ENCODE peak calls at places on chromosomes 4 and X, in ten cellular contexts. One of them, this sample, is unnamed.

GRCh38 chrX:77595848-77596247 is 148.7 kb downstream of the FGF16 start:
- DNase-seq in dermis microvascular lymphatic vessel endothelial cell: no peak
- DNase-seq in Kasumi-1: no peak
- DNase-seq in stimulated activated CD4-positive, alpha-beta T cell treated with anti-CD3 and anti-CD28 coated beads, Interleukin-4, amount 100 ng/mL, for 4 hours: no peak
- DNase-seq in body of pancreas: no peak
- DNase-seq in stomach: no peak
- DNase-seq in caudate nucleus: no peak
- DNase-seq in Caki2: no peak
- DNase-seq in AG09319: no peak
- DNase-seq in NB4: no peak
- DNase-seq in this sample: no peak

GRCh38 chrX:130075768-130076167 is 34.5 kb downstream of the ELF4 start:
- DNase-seq in Caki2: no peak
- DNase-seq in body of pancreas: no peak
- DNase-seq in Kasumi-1: no peak
- DNase-seq in dermis microvascular lymphatic vessel endothelial cell: no peak
- DNase-seq in stomach: no peak
- DNase-seq in stimulated activated CD4-positive, alpha-beta T cell treated with anti-CD3 and anti-CD28 coated beads, Interleukin-4, amount 100 ng/mL, for 4 hours: no peak
- DNase-seq in NB4: no peak
- DNase-seq in AG09319: no peak
- DNase-seq in caudate nucleus: no peak
- DNase-seq in this sample: no peak

GRCh38 chrX:34877451-34877850 is 65.1 kb upstream of the FAM47B start:
- DNase-seq in stimulated activated CD4-positive, alpha-beta T cell treated with anti-CD3 and anti-CD28 coated beads, Interleukin-4, amount 100 ng/mL, for 4 hours: no peak
- DNase-seq in body of pancreas: no peak
- DNase-seq in caudate nucleus: no peak
- DNase-seq in Kasumi-1: no peak
- DNase-seq in stomach: no peak
- DNase-seq in NB4: no peak
- DNase-seq in Caki2: no peak
- DNase-seq in AG09319: no peak
- DNase-seq in dermis microvascular lymphatic vessel endothelial cell: no peak
- DNase-seq in this sample: no peak

GRCh38 chr4:145732416-145732815 is 52.5 kb downstream of the C4orf51 start:
- DNase-seq in stimulated activated CD4-positive, alpha-beta T cell treated with anti-CD3 and anti-CD28 coated beads, Interleukin-4, amount 100 ng/mL, for 4 hours: no peak
- DNase-seq in Kasumi-1: no peak
- DNase-seq in NB4: no peak
- DNase-seq in AG09319: no peak
- DNase-seq in body of pancreas: no peak
- DNase-seq in caudate nucleus: no peak
- DNase-seq in dermis microvascular lymphatic vessel endothelial cell: no peak
- DNase-seq in Caki2: no peak
- DNase-seq in stomach: no peak
- DNase-seq in this sample: no peak

GRCh38 chrX:79107891-79108718 is 36.4 kb upstream of the GPR174 start:
- DNase-seq in stimulated activated CD4-positive, alpha-beta T cell treated with anti-CD3 and anti-CD28 coated beads, Interleukin-4, amount 100 ng/mL, for 4 hours: no peak
- DNase-seq in NB4: no peak
- DNase-seq in AG09319: no peak
- DNase-seq in caudate nucleus: no peak
- DNase-seq in Kasumi-1: no peak
- DNase-seq in dermis microvascular lymphatic vessel endothelial cell: peak
- DNase-seq in Caki2: no peak
- DNase-seq in body of pancreas: no peak
- DNase-seq in stomach: no peak
- DNase-seq in this sample: no peak

GRCh38 chrX:74521961-74522833 is 92.2 kb downstream of the RLIM start:
- DNase-seq in body of pancreas: no peak
- DNase-seq in stimulated activated CD4-positive, alpha-beta T cell treated with anti-CD3 and anti-CD28 coated beads, Interleukin-4, amount 100 ng/mL, for 4 hours: no peak
- DNase-seq in Caki2: no peak
- DNase-seq in NB4: no peak
- DNase-seq in stomach: no peak
- DNase-seq in AG09319: peak
- DNase-seq in dermis microvascular lymphatic vessel endothelial cell: no peak
- DNase-seq in caudate nucleus: no peak
- DNase-seq in Kasumi-1: no peak
- DNase-seq in this sample: no peak

GRCh38 chrX:111270339-111270738 is at the start of gene CAPN6:
- DNase-seq in stimulated activated CD4-positive, alpha-beta T cell treated with anti-CD3 and anti-CD28 coated beads, Interleukin-4, amount 100 ng/mL, for 4 hours: no peak
- DNase-seq in caudate nucleus: no peak
- DNase-seq in stomach: peak
- DNase-seq in body of pancreas: peak
- DNase-seq in Caki2: no peak
- DNase-seq in dermis microvascular lymphatic vessel endothelial cell: no peak
- DNase-seq in AG09319: no peak
- DNase-seq in Kasumi-1: no peak
- DNase-seq in NB4: no peak
- DNase-seq in this sample: no peak

GRCh38 chr4:42347076-42347475 is 50.2 kb upstream of the SHISA3 start:
- DNase-seq in stimulated activated CD4-positive, alpha-beta T cell treated with anti-CD3 and anti-CD28 coated beads, Interleukin-4, amount 100 ng/mL, for 4 hours: no peak
- DNase-seq in caudate nucleus: no peak
- DNase-seq in NB4: no peak
- DNase-seq in AG09319: no peak
- DNase-seq in body of pancreas: no peak
- DNase-seq in Caki2: no peak
- DNase-seq in dermis microvascular lymphatic vessel endothelial cell: no peak
- DNase-seq in Kasumi-1: no peak
- DNase-seq in stomach: no peak
- DNase-seq in this sample: no peak

GRCh38 chr4:52836653-52837052 is 25.5 kb upstream of the RASL11B start:
- DNase-seq in dermis microvascular lymphatic vessel endothelial cell: no peak
- DNase-seq in AG09319: peak
- DNase-seq in Caki2: no peak
- DNase-seq in caudate nucleus: no peak
- DNase-seq in stimulated activated CD4-positive, alpha-beta T cell treated with anti-CD3 and anti-CD28 coated beads, Interleukin-4, amount 100 ng/mL, for 4 hours: no peak
- DNase-seq in NB4: no peak
- DNase-seq in body of pancreas: no peak
- DNase-seq in stomach: no peak
- DNase-seq in Kasumi-1: no peak
- DNase-seq in this sample: no peak

GRCh38 chr4:112706840-112707207 is 69.9 kb downstream of the LARP7 start:
- DNase-seq in body of pancreas: no peak
- DNase-seq in Caki2: no peak
- DNase-seq in stomach: no peak
- DNase-seq in caudate nucleus: no peak
- DNase-seq in stimulated activated CD4-positive, alpha-beta T cell treated with anti-CD3 and anti-CD28 coated beads, Interleukin-4, amount 100 ng/mL, for 4 hours: no peak
- DNase-seq in AG09319: no peak
- DNase-seq in NB4: no peak
- DNase-seq in dermis microvascular lymphatic vessel endothelial cell: no peak
- DNase-seq in Kasumi-1: no peak
- DNase-seq in this sample: no peak

GRCh38 chrX:40544343-40545250 is 36.2 kb upstream of the ATP6AP2 start:
- DNase-seq in AG09319: no peak
- DNase-seq in dermis microvascular lymphatic vessel endothelial cell: no peak
- DNase-seq in stomach: no peak
- DNase-seq in Caki2: peak
- DNase-seq in Kasumi-1: no peak
- DNase-seq in caudate nucleus: no peak
- DNase-seq in body of pancreas: no peak
- DNase-seq in stimulated activated CD4-positive, alpha-beta T cell treated with anti-CD3 and anti-CD28 coated beads, Interleukin-4, amount 100 ng/mL, for 4 hours: no peak
- DNase-seq in NB4: no peak
- DNase-seq in this sample: no peak

GRCh38 chr4:75745192-75745591 is 20.8 kb downstream of the USO1 start:
- DNase-seq in caudate nucleus: no peak
- DNase-seq in AG09319: no peak
- DNase-seq in dermis microvascular lymphatic vessel endothelial cell: peak
- DNase-seq in Kasumi-1: peak
- DNase-seq in stimulated activated CD4-positive, alpha-beta T cell treated with anti-CD3 and anti-CD28 coated beads, Interleukin-4, amount 100 ng/mL, for 4 hours: no peak
- DNase-seq in body of pancreas: no peak
- DNase-seq in stomach: no peak
- DNase-seq in Caki2: no peak
- DNase-seq in NB4: peak
- DNase-seq in this sample: peak

GRCh38 chr4:136742330-136742729 is 790.0 kb downstream of the PCDH18 start:
- DNase-seq in caudate nucleus: no peak
- DNase-seq in AG09319: no peak
- DNase-seq in body of pancreas: no peak
- DNase-seq in stomach: no peak
- DNase-seq in stimulated activated CD4-positive, alpha-beta T cell treated with anti-CD3 and anti-CD28 coated beads, Interleukin-4, amount 100 ng/mL, for 4 hours: no peak
- DNase-seq in Kasumi-1: no peak
- DNase-seq in Caki2: peak
- DNase-seq in dermis microvascular lymphatic vessel endothelial cell: no peak
- DNase-seq in NB4: no peak
- DNase-seq in this sample: no peak

GRCh38 chrX:68880846-68881513 is 52.2 kb downstream of the EFNB1 start:
- DNase-seq in caudate nucleus: no peak
- DNase-seq in stomach: no peak
- DNase-seq in Caki2: no peak
- DNase-seq in NB4: no peak
- DNase-seq in stimulated activated CD4-positive, alpha-beta T cell treated with anti-CD3 and anti-CD28 coated beads, Interleukin-4, amount 100 ng/mL, for 4 hours: no peak
- DNase-seq in Kasumi-1: no peak
- DNase-seq in AG09319: no peak
- DNase-seq in body of pancreas: no peak
- DNase-seq in dermis microvascular lymphatic vessel endothelial cell: no peak
- DNase-seq in this sample: no peak

GRCh38 chr4:10107111-10108091 is 9.2 kb downstream of the WDR1 start:
- DNase-seq in Kasumi-1: no peak
- DNase-seq in stimulated activated CD4-positive, alpha-beta T cell treated with anti-CD3 and anti-CD28 coated beads, Interleukin-4, amount 100 ng/mL, for 4 hours: no peak
- DNase-seq in stomach: no peak
- DNase-seq in body of pancreas: no peak
- DNase-seq in dermis microvascular lymphatic vessel endothelial cell: no peak
- DNase-seq in NB4: no peak
- DNase-seq in Caki2: no peak
- DNase-seq in caudate nucleus: no peak
- DNase-seq in AG09319: no peak
- DNase-seq in this sample: no peak

GRCh38 chr4:6087669-6088068 is 69.4 kb upstream of the C4orf50 start:
- DNase-seq in dermis microvascular lymphatic vessel endothelial cell: peak
- DNase-seq in body of pancreas: peak
- DNase-seq in Kasumi-1: peak
- DNase-seq in AG09319: no peak
- DNase-seq in NB4: peak
- DNase-seq in stimulated activated CD4-positive, alpha-beta T cell treated with anti-CD3 and anti-CD28 coated beads, Interleukin-4, amount 100 ng/mL, for 4 hours: no peak
- DNase-seq in Caki2: peak
- DNase-seq in caudate nucleus: no peak
- DNase-seq in stomach: peak
- DNase-seq in this sample: no peak

GRCh38 chr4:48352793-48353192 is 11.5 kb downstream of the SLAIN2 start:
- DNase-seq in stomach: no peak
- DNase-seq in dermis microvascular lymphatic vessel endothelial cell: no peak
- DNase-seq in body of pancreas: no peak
- DNase-seq in stimulated activated CD4-positive, alpha-beta T cell treated with anti-CD3 and anti-CD28 coated beads, Interleukin-4, amount 100 ng/mL, for 4 hours: no peak
- DNase-seq in Caki2: no peak
- DNase-seq in NB4: no peak
- DNase-seq in caudate nucleus: no peak
- DNase-seq in Kasumi-1: no peak
- DNase-seq in AG09319: no peak
- DNase-seq in this sample: no peak

GRCh38 chrX:112513154-112513553 is 166.6 kb downstream of the LHFPL1 start:
- DNase-seq in AG09319: peak
- DNase-seq in dermis microvascular lymphatic vessel endothelial cell: no peak
- DNase-seq in Caki2: no peak
- DNase-seq in body of pancreas: no peak
- DNase-seq in stimulated activated CD4-positive, alpha-beta T cell treated with anti-CD3 and anti-CD28 coated beads, Interleukin-4, amount 100 ng/mL, for 4 hours: no peak
- DNase-seq in caudate nucleus: no peak
- DNase-seq in NB4: no peak
- DNase-seq in Kasumi-1: no peak
- DNase-seq in stomach: no peak
- DNase-seq in this sample: no peak

GRCh38 chrX:80808160-80808735 is 1.4 kb downstream of the BRWD3 start:
- DNase-seq in stimulated activated CD4-positive, alpha-beta T cell treated with anti-CD3 and anti-CD28 coated beads, Interleukin-4, amount 100 ng/mL, for 4 hours: peak
- DNase-seq in Caki2: peak
- DNase-seq in body of pancreas: peak
- DNase-seq in NB4: peak
- DNase-seq in dermis microvascular lymphatic vessel endothelial cell: peak
- DNase-seq in AG09319: peak
- DNase-seq in caudate nucleus: peak
- DNase-seq in Kasumi-1: peak
- DNase-seq in stomach: peak
- DNase-seq in this sample: no peak

GRCh38 chr4:2072971-2073807 is 14.1 kb downstream of the NAT8L start:
- DNase-seq in Caki2: no peak
- DNase-seq in dermis microvascular lymphatic vessel endothelial cell: no peak
- DNase-seq in caudate nucleus: no peak
- DNase-seq in stimulated activated CD4-positive, alpha-beta T cell treated with anti-CD3 and anti-CD28 coated beads, Interleukin-4, amount 100 ng/mL, for 4 hours: no peak
- DNase-seq in body of pancreas: no peak
- DNase-seq in stomach: no peak
- DNase-seq in Kasumi-1: no peak
- DNase-seq in AG09319: no peak
- DNase-seq in NB4: no peak
- DNase-seq in this sample: no peak

GRCh38 chr4:18608910-18609525 is 587.5 kb upstream of the LCORL start:
- DNase-seq in Caki2: no peak
- DNase-seq in Kasumi-1: no peak
- DNase-seq in NB4: no peak
- DNase-seq in dermis microvascular lymphatic vessel endothelial cell: no peak
- DNase-seq in stomach: no peak
- DNase-seq in caudate nucleus: no peak
- DNase-seq in body of pancreas: no peak
- DNase-seq in stimulated activated CD4-positive, alpha-beta T cell treated with anti-CD3 and anti-CD28 coated beads, Interleukin-4, amount 100 ng/mL, for 4 hours: no peak
- DNase-seq in AG09319: no peak
- DNase-seq in this sample: no peak

GRCh38 chr4:124953059-124953850 is 240.7 kb upstream of the ANKRD50 start:
- DNase-seq in Kasumi-1: no peak
- DNase-seq in stomach: no peak
- DNase-seq in AG09319: no peak
- DNase-seq in caudate nucleus: no peak
- DNase-seq in Caki2: no peak
- DNase-seq in body of pancreas: no peak
- DNase-seq in dermis microvascular lymphatic vessel endothelial cell: no peak
- DNase-seq in NB4: no peak
- DNase-seq in stimulated activated CD4-positive, alpha-beta T cell treated with anti-CD3 and anti-CD28 coated beads, Interleukin-4, amount 100 ng/mL, for 4 hours: no peak
- DNase-seq in this sample: no peak

GRCh38 chrX:72080150-72080549 is 51.6 kb downstream of the RTL5 start:
- DNase-seq in dermis microvascular lymphatic vessel endothelial cell: no peak
- DNase-seq in Kasumi-1: peak
- DNase-seq in NB4: peak
- DNase-seq in caudate nucleus: no peak
- DNase-seq in body of pancreas: no peak
- DNase-seq in Caki2: no peak
- DNase-seq in stomach: no peak
- DNase-seq in stimulated activated CD4-positive, alpha-beta T cell treated with anti-CD3 and anti-CD28 coated beads, Interleukin-4, amount 100 ng/mL, for 4 hours: no peak
- DNase-seq in AG09319: no peak
- DNase-seq in this sample: peak

GRCh38 chr4:99473131-99473530 is 37.7 kb upstream of the C4orf17 start:
- DNase-seq in NB4: no peak
- DNase-seq in Caki2: no peak
- DNase-seq in stomach: no peak
- DNase-seq in AG09319: no peak
- DNase-seq in caudate nucleus: no peak
- DNase-seq in body of pancreas: no peak
- DNase-seq in Kasumi-1: no peak
- DNase-seq in stimulated activated CD4-positive, alpha-beta T cell treated with anti-CD3 and anti-CD28 coated beads, Interleukin-4, amount 100 ng/mL, for 4 hours: no peak
- DNase-seq in dermis microvascular lymphatic vessel endothelial cell: no peak
- DNase-seq in this sample: no peak

GRCh38 chrX:153495362-153495751 is 577 bp downstream of the BGN start:
- DNase-seq in Kasumi-1: no peak
- DNase-seq in caudate nucleus: no peak
- DNase-seq in dermis microvascular lymphatic vessel endothelial cell: no peak
- DNase-seq in body of pancreas: no peak
- DNase-seq in Caki2: no peak
- DNase-seq in stimulated activated CD4-positive, alpha-beta T cell treated with anti-CD3 and anti-CD28 coated beads, Interleukin-4, amount 100 ng/mL, for 4 hours: no peak
- DNase-seq in stomach: no peak
- DNase-seq in AG09319: no peak
- DNase-seq in NB4: no peak
- DNase-seq in this sample: no peak